ENCODE peak calls at places on chromosomes 2 and 18, in seven cellular contexts. T is ovary, Y is sigmoid colon, Z is A549, L is GM12878, C is tibial nerve, I is upper lobe of left lung. P is an unnamed sample.

GRCh38 chr2:145197944-145198343 is 678.0 kb upstream of the ZEB2 start:
- DNase-seq in T (no peak), I (no peak), C (no peak), Z (no peak), L (no peak), Y (no peak), P (no peak)

GRCh38 chr2:70712916-70713315 is 55.1 kb downstream of the ADD2 start:
- DNase-seq in T (no peak), I (peak), L (no peak), Z (no peak), C (no peak), Y (peak), P (no peak)

GRCh38 chr2:189022492-189022891 is 48.3 kb downstream of the COL3A1 start:
- DNase-seq in C (peak), I (no peak), T (no peak), L (no peak), Z (no peak), Y (no peak), P (no peak)

GRCh38 chr2:217650716-217651360 is 352.0 kb downstream of the TNS1 start:
- DNase-seq in Y (no peak), I (peak), T (no peak), Z (peak), L (no peak), C (peak), P (no peak)

GRCh38 chr2:144322379-144322778 is 197.5 kb downstream of the ZEB2 start:
- DNase-seq in L (no peak), Z (no peak), I (no peak), T (no peak), Y (no peak), C (no peak), P (no peak)

GRCh38 chr2:191869178-191869577 is 22.3 kb upstream of the CAVIN2 start:
- DNase-seq in L (peak), C (no peak), Z (no peak), T (no peak), Y (no peak), I (peak), P (no peak)

GRCh38 chr2:62642429-62643099 is 62.9 kb upstream of the EHBP1 start:
- DNase-seq in C (no peak), I (no peak), L (no peak), T (no peak), Y (no peak), Z (no peak), P (no peak)

GRCh38 chr2:213243189-213244044 is 40.8 kb upstream of the SPAG16 start:
- DNase-seq in L (no peak), I (no peak), C (no peak), T (no peak), Y (no peak), Z (no peak), P (no peak)

GRCh38 chr2:232142049-232142448 is 180.5 kb downstream of the DIS3L2 start:
- DNase-seq in Z (peak), T (peak), L (no peak), C (no peak), I (no peak), Y (no peak), P (no peak)

GRCh38 chr2:207437136-207437856 is 92.5 kb upstream of the CREB1 start:
- DNase-seq in I (no peak), Z (no peak), Y (no peak), L (no peak), T (no peak), C (no peak), P (no peak)

GRCh38 chr18:13366977-13367892 is 148.7 kb downstream of the LDLRAD4 start:
- DNase-seq in Y (no peak), L (no peak), C (no peak), Z (no peak), I (no peak), T (no peak), P (no peak)

GRCh38 chr2:170340693-170341068 is 162.7 kb downstream of the MYO3B start:
- DNase-seq in C (no peak), L (peak), Z (no peak), I (no peak), Y (no peak), T (no peak), P (no peak)

GRCh38 chr2:208280234-208280633 is 14.2 kb downstream of the PIKFYVE start:
- DNase-seq in Z (no peak), C (no peak), I (no peak), Y (no peak), T (no peak), L (no peak), P (no peak)

GRCh38 chr2:239396881-239397681 is 3.7 kb downstream of the HDAC4 start:
- DNase-seq in Z (no peak), C (no peak), Y (peak), T (no peak), L (no peak), I (peak), P (peak)

DNA sequence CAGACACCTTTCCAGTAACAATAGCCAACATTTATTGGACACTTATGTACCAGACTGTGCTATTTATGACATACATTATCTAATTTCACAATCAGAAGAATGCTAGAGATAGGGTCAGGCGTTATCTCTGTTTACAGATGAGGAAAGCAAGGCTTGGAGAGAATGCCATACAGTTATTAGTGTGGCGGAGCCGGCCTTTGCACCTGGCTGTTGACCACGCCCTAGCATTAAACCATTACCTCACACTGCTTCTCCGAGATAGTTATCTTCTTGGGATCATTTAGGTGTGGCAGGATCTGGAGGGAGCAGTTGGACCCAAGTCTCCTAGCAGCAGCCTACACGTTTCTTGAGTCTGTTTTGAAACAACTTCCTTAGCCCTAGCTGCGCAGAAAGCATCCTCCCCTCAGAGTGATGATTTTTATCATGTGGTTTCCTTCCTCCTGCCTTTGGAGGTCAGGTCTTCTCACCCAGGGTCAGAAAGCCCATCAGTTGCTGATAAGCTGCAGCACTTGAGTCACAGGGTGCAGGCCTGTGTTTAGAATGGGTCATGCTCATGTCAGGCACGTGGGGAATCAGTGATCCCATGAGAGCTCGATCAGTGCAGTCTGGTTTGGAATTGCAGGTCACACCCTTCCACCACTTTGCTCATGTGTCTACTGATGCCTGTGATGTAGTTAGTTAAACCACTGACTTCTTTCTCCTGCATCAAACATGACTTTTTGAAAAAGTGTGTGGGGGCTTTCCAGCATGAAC is 118.2 kb downstream of the SPTBN1 start:
- DNase-seq in I (peak), T (no peak), Z (no peak), C (no peak), L (peak), Y (no peak), P (peak)
- TF ChIP-seq EP300 in I (peak), T (no peak), Z (peak), C (no peak), L (peak), Y (no peak), P (no peak)

GRCh38 chr2:178478442-178479274 is at the start of gene FKBP7:
- DNase-seq in T (peak), Z (peak), C (peak), L (peak), Y (peak), I (peak), P (peak)
- TF ChIP-seq EP300 in T (peak), Z (no peak), C (peak), L (no peak), Y (peak), I (no peak), P (no peak)

GRCh38 chr2:199907008-199907714 is 3.9 kb upstream of the C2orf69 start:
- DNase-seq in Y (no peak), Z (no peak), I (no peak), T (no peak), L (no peak), C (no peak), P (no peak)

GRCh38 chr2:199896617-199897016 is 14.5 kb upstream of the C2orf69 start:
- DNase-seq in Z (no peak), I (no peak), L (no peak), C (no peak), Y (no peak), T (no peak), P (no peak)

GRCh38 chr2:199903111-199903510 is 8.0 kb upstream of the C2orf69 start:
- DNase-seq in C (no peak), T (no peak), Y (no peak), L (no peak), I (no peak), Z (no peak), P (no peak)

GRCh38 chr2:199901942-199902341 is 9.2 kb upstream of the C2orf69 start:
- DNase-seq in I (no peak), Z (no peak), L (no peak), C (no peak), Y (no peak), T (no peak), P (no peak)

DNA sequence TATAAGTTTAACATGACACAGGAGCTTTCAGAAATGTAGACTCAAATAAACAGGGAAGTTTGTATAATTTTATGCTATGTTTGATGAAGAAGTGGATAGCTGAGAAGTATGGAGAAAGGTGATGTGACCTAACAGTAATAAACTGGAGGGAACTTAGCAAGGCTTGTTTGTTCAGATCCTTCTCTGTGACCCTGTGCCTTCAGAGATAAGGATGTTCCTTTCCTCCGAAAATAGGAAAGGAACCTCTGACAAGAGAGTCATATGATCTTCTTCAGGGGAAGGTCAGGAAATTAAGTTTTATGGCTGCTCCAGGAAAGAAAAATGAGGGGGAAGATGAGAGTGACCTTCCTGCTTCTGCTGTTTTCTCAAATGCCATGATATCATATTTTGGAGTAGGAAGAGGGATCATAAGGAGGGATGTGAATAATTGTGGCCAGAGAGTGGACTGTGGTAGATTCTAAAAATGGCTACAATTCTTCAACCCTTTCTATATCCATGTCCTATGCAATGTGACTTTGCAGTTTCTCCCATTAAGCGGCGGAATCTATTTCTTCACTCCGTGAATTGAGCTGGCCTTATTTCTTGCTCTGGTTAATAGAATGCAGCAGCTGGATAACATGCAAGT is 8.5 kb upstream of the C2orf69 start:
- DNase-seq in Z (no peak), Y (no peak), L (no peak), I (no peak), C (no peak), T (no peak), P (no peak)
- TF ChIP-seq EP300 in Z (no peak), Y (no peak), L (no peak), I (no peak), C (no peak), T (no peak), P (no peak)

GRCh38 chr2:166135849-166136258 is 8.0 kb upstream of the SCN1A start:
- DNase-seq in C (no peak), I (no peak), Z (no peak), T (no peak), L (no peak), Y (no peak), P (no peak)

GRCh38 chr2:166133653-166134052 is 5.8 kb upstream of the SCN1A start:
- DNase-seq in L (no peak), T (no peak), C (no peak), Z (no peak), I (no peak), Y (no peak), P (no peak)

GRCh38 chr2:166137331-166137730 is 9.5 kb upstream of the SCN1A start:
- DNase-seq in Z (no peak), I (no peak), L (no peak), C (no peak), T (no peak), Y (no peak), P (no peak)

GRCh38 chr2:166134252-166135151 is 6.7 kb upstream of the SCN1A start:
- DNase-seq in T (no peak), Y (no peak), Z (no peak), C (no peak), L (no peak), I (no peak), P (no peak)

DNA sequence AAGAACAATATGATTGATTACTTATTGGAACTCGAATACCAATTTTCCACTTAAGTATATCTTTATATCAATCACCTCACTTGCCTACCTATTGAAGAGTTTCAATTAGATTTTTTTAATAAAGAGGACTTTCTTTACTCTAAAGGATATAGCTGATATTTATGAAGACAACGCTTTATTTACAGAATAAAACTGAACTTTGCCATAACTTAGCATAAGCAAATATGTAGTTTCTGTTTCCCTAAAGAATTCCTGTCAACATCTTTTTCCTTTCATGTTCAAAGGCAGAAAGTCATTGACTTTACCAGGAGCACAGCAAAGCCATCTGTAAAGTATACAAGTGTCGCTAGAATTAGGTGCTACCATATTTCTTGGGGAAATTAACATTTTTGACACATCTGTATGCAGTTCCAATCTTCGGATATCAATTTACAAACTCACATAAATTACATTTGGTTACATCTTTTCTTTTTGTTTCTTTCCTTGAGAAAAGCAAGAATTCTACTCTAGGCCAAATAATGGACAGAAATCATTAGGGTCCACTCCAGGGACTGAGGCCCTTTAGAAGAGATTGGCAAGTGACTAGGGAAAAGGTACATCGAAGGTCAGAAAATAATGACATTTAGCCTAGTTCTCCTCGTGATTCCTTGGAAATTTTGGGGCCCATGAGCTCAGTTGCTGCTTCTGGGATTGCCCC is 7.5 kb upstream of the SCN1A start:
- DNase-seq in I (no peak), T (no peak), L (no peak), C (no peak), Y (no peak), Z (no peak), P (no peak)
- TF ChIP-seq EP300 in I (no peak), T (no peak), L (no peak), C (no peak), Y (no peak), Z (no peak), P (no peak)

DNA sequence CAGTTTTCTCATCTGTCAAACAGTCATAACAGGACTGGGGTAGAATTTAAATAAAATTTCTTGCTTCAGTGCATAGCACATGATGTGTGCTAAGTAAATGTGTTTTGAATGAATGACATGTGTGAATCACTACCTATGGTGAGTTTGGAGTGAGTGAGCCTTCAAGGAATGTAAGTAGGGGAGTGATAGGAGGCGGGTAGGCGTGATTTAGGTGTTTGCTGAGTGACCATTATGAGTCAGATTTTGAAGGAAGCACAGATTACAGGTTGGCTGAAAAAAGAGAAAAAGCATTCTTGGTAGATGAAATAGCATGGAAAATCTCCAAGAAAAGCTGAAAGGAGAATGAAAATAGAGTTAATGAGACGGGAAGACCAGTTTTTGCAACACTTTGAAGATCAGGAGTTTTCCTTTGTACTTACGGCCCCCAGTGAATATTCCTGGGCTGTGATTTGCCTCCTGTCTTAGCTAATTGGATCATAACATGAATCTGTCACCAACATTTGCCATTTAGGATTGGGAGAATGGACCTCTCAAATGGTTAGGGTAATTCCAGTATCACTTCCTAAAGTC is 136.9 kb upstream of the GATA6 start:
- DNase-seq in Z (peak), C (no peak), I (peak), Y (no peak), T (no peak), L (peak), P (peak)
- TF ChIP-seq EP300 in Z (no peak), C (no peak), I (no peak), Y (no peak), T (no peak), L (no peak), P (no peak)

DNA sequence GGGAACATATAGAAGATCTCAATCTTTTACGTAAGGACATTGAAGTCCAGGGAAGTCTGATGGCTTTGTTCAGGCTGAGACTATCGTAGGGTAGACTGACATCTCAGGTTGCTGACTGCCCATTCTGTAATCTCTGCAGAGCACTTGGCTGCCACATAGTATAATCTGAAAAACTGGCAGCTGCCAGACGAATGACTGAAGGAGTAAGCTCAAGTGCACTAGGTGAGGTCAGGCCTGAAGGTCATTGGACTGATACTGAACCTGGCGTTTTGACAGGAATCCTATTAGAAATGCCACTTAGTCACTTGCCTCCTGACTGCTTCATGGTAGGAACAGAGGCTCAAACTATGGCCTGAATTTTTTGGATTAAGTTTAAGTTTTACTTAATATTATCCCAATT is 23.5 kb downstream of the GPD2 start:
- DNase-seq in T (no peak), Z (no peak), L (no peak), I (peak), C (no peak), Y (no peak), P (peak)
- TF ChIP-seq EP300 in T (no peak), Z (no peak), L (no peak), I (no peak), C (no peak), Y (no peak), P (no peak)

GRCh38 chr2:44776924-44777480 is 164.5 kb upstream of the SIX3 start:
- DNase-seq in Y (no peak), L (no peak), Z (no peak), I (no peak), T (no peak), C (no peak), P (no peak)
- TF ChIP-seq EP300 in Y (no peak), L (no peak), Z (no peak), I (no peak), T (no peak), C (no peak), P (no peak)

GRCh38 chr2:201257381-201257940 is 2.9 kb upstream of the CASP8 start:
- DNase-seq in C (no peak), Y (no peak), Z (peak), I (peak), L (no peak), T (no peak), P (peak)

GRCh38 chr2:201257941-201258665 is 2.2 kb upstream of the CASP8 start:
- DNase-seq in I (peak), C (peak), Y (peak), Z (peak), L (peak), T (peak), P (peak)

GRCh38 chr2:201259216-201259615 is 1.1 kb upstream of the CASP8 start:
- DNase-seq in T (no peak), I (no peak), Z (no peak), C (no peak), Y (no peak), L (no peak), P (no peak)

GRCh38 chr2:201260302-201260800 is at the start of gene CASP8:
- DNase-seq in T (no peak), L (no peak), Z (no peak), C (peak), I (peak), Y (no peak), P (peak)

DNA sequence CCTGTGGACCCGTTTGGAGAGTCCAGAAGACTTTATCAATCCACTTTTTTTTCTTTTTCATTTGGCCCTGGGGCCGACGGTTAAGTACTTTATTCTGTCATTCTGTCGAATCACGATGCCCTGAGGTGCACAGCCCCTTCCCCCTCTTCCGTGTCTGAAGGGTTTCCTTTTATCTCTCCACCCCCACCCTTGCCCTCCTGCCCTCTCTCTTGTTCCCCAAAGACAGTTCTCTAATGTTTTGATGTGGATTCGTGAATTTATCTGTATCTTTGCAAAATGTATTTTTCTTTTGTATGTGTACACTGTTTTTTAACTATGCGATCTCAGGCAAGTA is 1.7 kb upstream of the CASP8 start:
- DNase-seq in Z (peak), Y (no peak), T (no peak), C (no peak), L (no peak), I (no peak), P (no peak)
- TF ChIP-seq EP300 in Z (no peak), Y (no peak), T (no peak), C (no peak), L (no peak), I (no peak), P (no peak)

P was measured in stomach.